ENCODE peak calls at places on chromosomes 5 and 9, in ten cellular contexts. One of them, this sample, is unnamed.

GRCh38 chr5:177403194-177403825 is 2.8 kb upstream of the PFN3 start:
- DNase-seq in astrocyte of the spinal cord: no peak
- DNase-seq in posterior vena cava: peak
- DNase-seq in GM23248: peak
- DNase-seq in stimulated activated naive CD8-positive, alpha-beta T cell treated with anti-CD3 and anti-CD28 coated beads, Interleukin-15, Interleukin-2, amounts not matched to agents 100 U/mL and 50 U/mL, for 24 hours: peak
- DNase-seq in GM12865: peak
- DNase-seq in dermis blood vessel endothelial cell: peak
- DNase-seq in GM19239: peak
- DNase-seq in NCI-H1105: no peak
- DNase-seq in amniotic stem cell: no peak
- DNase-seq in this sample: no peak

GRCh38 chr5:20497356-20497755 is 509.4 kb upstream of the CDH18 start:
- DNase-seq in GM19239: no peak
- DNase-seq in stimulated activated naive CD8-positive, alpha-beta T cell treated with anti-CD3 and anti-CD28 coated beads, Interleukin-15, Interleukin-2, amounts not matched to agents 100 U/mL and 50 U/mL, for 24 hours: no peak
- DNase-seq in posterior vena cava: no peak
- DNase-seq in amniotic stem cell: no peak
- DNase-seq in astrocyte of the spinal cord: no peak
- DNase-seq in GM23248: no peak
- DNase-seq in NCI-H1105: no peak
- DNase-seq in dermis blood vessel endothelial cell: no peak
- DNase-seq in GM12865: no peak
- DNase-seq in this sample: no peak

GRCh38 chr5:179487145-179487544 is 63.2 kb upstream of the RUFY1 start:
- DNase-seq in posterior vena cava: no peak
- DNase-seq in dermis blood vessel endothelial cell: no peak
- DNase-seq in GM19239: no peak
- DNase-seq in astrocyte of the spinal cord: no peak
- DNase-seq in NCI-H1105: no peak
- DNase-seq in amniotic stem cell: no peak
- DNase-seq in stimulated activated naive CD8-positive, alpha-beta T cell treated with anti-CD3 and anti-CD28 coated beads, Interleukin-15, Interleukin-2, amounts not matched to agents 100 U/mL and 50 U/mL, for 24 hours: no peak
- DNase-seq in GM12865: no peak
- DNase-seq in GM23248: no peak
- DNase-seq in this sample: no peak

GRCh38 chr9:136057236-136058151 is 37.6 kb downstream of the NACC2 start:
- DNase-seq in NCI-H1105: no peak
- DNase-seq in amniotic stem cell: no peak
- DNase-seq in GM12865: no peak
- DNase-seq in posterior vena cava: no peak
- DNase-seq in dermis blood vessel endothelial cell: no peak
- DNase-seq in GM23248: no peak
- DNase-seq in astrocyte of the spinal cord: no peak
- DNase-seq in stimulated activated naive CD8-positive, alpha-beta T cell treated with anti-CD3 and anti-CD28 coated beads, Interleukin-15, Interleukin-2, amounts not matched to agents 100 U/mL and 50 U/mL, for 24 hours: no peak
- DNase-seq in GM19239: peak
- DNase-seq in this sample: no peak

GRCh38 chr9:36110434-36110833 is 26.1 kb upstream of the GLIPR2 start:
- DNase-seq in GM19239: no peak
- DNase-seq in astrocyte of the spinal cord: no peak
- DNase-seq in GM23248: no peak
- DNase-seq in NCI-H1105: no peak
- DNase-seq in posterior vena cava: no peak
- DNase-seq in stimulated activated naive CD8-positive, alpha-beta T cell treated with anti-CD3 and anti-CD28 coated beads, Interleukin-15, Interleukin-2, amounts not matched to agents 100 U/mL and 50 U/mL, for 24 hours: no peak
- DNase-seq in amniotic stem cell: no peak
- DNase-seq in GM12865: no peak
- DNase-seq in dermis blood vessel endothelial cell: no peak
- DNase-seq in this sample: no peak

GRCh38 chr5:177141496-177141895 is 7.9 kb downstream of the NSD1 start:
- DNase-seq in astrocyte of the spinal cord: no peak
- DNase-seq in stimulated activated naive CD8-positive, alpha-beta T cell treated with anti-CD3 and anti-CD28 coated beads, Interleukin-15, Interleukin-2, amounts not matched to agents 100 U/mL and 50 U/mL, for 24 hours: no peak
- DNase-seq in dermis blood vessel endothelial cell: no peak
- DNase-seq in amniotic stem cell: no peak
- DNase-seq in NCI-H1105: no peak
- DNase-seq in GM12865: no peak
- DNase-seq in GM19239: no peak
- DNase-seq in GM23248: no peak
- DNase-seq in posterior vena cava: peak
- DNase-seq in this sample: no peak

GRCh38 chr5:8981496-8981895 is 564.4 kb downstream of the SEMA5A start:
- DNase-seq in posterior vena cava: no peak
- DNase-seq in GM19239: no peak
- DNase-seq in stimulated activated naive CD8-positive, alpha-beta T cell treated with anti-CD3 and anti-CD28 coated beads, Interleukin-15, Interleukin-2, amounts not matched to agents 100 U/mL and 50 U/mL, for 24 hours: no peak
- DNase-seq in astrocyte of the spinal cord: peak
- DNase-seq in GM12865: no peak
- DNase-seq in NCI-H1105: no peak
- DNase-seq in dermis blood vessel endothelial cell: no peak
- DNase-seq in GM23248: peak
- DNase-seq in amniotic stem cell: no peak
- DNase-seq in this sample: peak

GRCh38 chr5:98767563-98767962 is 5.9 kb upstream of the RGMB start:
- DNase-seq in dermis blood vessel endothelial cell: no peak
- DNase-seq in GM12865: no peak
- DNase-seq in amniotic stem cell: no peak
- DNase-seq in GM23248: peak
- DNase-seq in NCI-H1105: no peak
- DNase-seq in astrocyte of the spinal cord: peak
- DNase-seq in stimulated activated naive CD8-positive, alpha-beta T cell treated with anti-CD3 and anti-CD28 coated beads, Interleukin-15, Interleukin-2, amounts not matched to agents 100 U/mL and 50 U/mL, for 24 hours: no peak
- DNase-seq in GM19239: no peak
- DNase-seq in posterior vena cava: no peak
- DNase-seq in this sample: no peak

GRCh38 chr9:136886610-136887597 is 588 bp downstream of the TRAF2 start:
- DNase-seq in GM23248: peak
- DNase-seq in astrocyte of the spinal cord: peak
- DNase-seq in amniotic stem cell: no peak
- DNase-seq in NCI-H1105: peak
- DNase-seq in posterior vena cava: no peak
- DNase-seq in GM19239: peak
- DNase-seq in GM12865: peak
- DNase-seq in dermis blood vessel endothelial cell: peak
- DNase-seq in stimulated activated naive CD8-positive, alpha-beta T cell treated with anti-CD3 and anti-CD28 coated beads, Interleukin-15, Interleukin-2, amounts not matched to agents 100 U/mL and 50 U/mL, for 24 hours: peak
- DNase-seq in this sample: peak

GRCh38 chr5:139394123-139394653 is 716 bp downstream of the PROB1 start:
- DNase-seq in NCI-H1105: no peak
- DNase-seq in astrocyte of the spinal cord: no peak
- DNase-seq in GM19239: peak
- DNase-seq in GM12865: peak
- DNase-seq in amniotic stem cell: no peak
- DNase-seq in stimulated activated naive CD8-positive, alpha-beta T cell treated with anti-CD3 and anti-CD28 coated beads, Interleukin-15, Interleukin-2, amounts not matched to agents 100 U/mL and 50 U/mL, for 24 hours: peak
- DNase-seq in dermis blood vessel endothelial cell: peak
- DNase-seq in GM23248: peak
- DNase-seq in posterior vena cava: no peak
- DNase-seq in this sample: peak

GRCh38 chr9:105295986-105296385 is 51.5 kb downstream of the SLC44A1 start:
- DNase-seq in amniotic stem cell: no peak
- DNase-seq in GM19239: no peak
- DNase-seq in NCI-H1105: no peak
- DNase-seq in GM12865: no peak
- DNase-seq in GM23248: peak
- DNase-seq in astrocyte of the spinal cord: no peak
- DNase-seq in stimulated activated naive CD8-positive, alpha-beta T cell treated with anti-CD3 and anti-CD28 coated beads, Interleukin-15, Interleukin-2, amounts not matched to agents 100 U/mL and 50 U/mL, for 24 hours: no peak
- DNase-seq in posterior vena cava: no peak
- DNase-seq in dermis blood vessel endothelial cell: peak
- DNase-seq in this sample: peak

GRCh38 chr5:31196309-31196708 is 2.8 kb downstream of the CDH6 start:
- DNase-seq in GM23248: peak
- DNase-seq in amniotic stem cell: no peak
- DNase-seq in astrocyte of the spinal cord: peak
- DNase-seq in NCI-H1105: no peak
- DNase-seq in posterior vena cava: no peak
- DNase-seq in GM12865: no peak
- DNase-seq in dermis blood vessel endothelial cell: no peak
- DNase-seq in stimulated activated naive CD8-positive, alpha-beta T cell treated with anti-CD3 and anti-CD28 coated beads, Interleukin-15, Interleukin-2, amounts not matched to agents 100 U/mL and 50 U/mL, for 24 hours: no peak
- DNase-seq in GM19239: no peak
- DNase-seq in this sample: no peak

GRCh38 chr5:134003064-134003956 is 1.5 kb downstream of the VDAC1 start:
- DNase-seq in posterior vena cava: peak
- DNase-seq in amniotic stem cell: no peak
- DNase-seq in GM19239: peak
- DNase-seq in astrocyte of the spinal cord: no peak
- DNase-seq in NCI-H1105: no peak
- DNase-seq in stimulated activated naive CD8-positive, alpha-beta T cell treated with anti-CD3 and anti-CD28 coated beads, Interleukin-15, Interleukin-2, amounts not matched to agents 100 U/mL and 50 U/mL, for 24 hours: peak
- DNase-seq in GM12865: no peak
- DNase-seq in GM23248: peak
- DNase-seq in dermis blood vessel endothelial cell: no peak
- DNase-seq in this sample: no peak

GRCh38 chr9:84169240-84169639 is 171.3 kb downstream of the SLC28A3 start:
- DNase-seq in posterior vena cava: no peak
- DNase-seq in GM19239: no peak
- DNase-seq in GM23248: peak
- DNase-seq in GM12865: no peak
- DNase-seq in amniotic stem cell: no peak
- DNase-seq in astrocyte of the spinal cord: peak
- DNase-seq in NCI-H1105: no peak
- DNase-seq in stimulated activated naive CD8-positive, alpha-beta T cell treated with anti-CD3 and anti-CD28 coated beads, Interleukin-15, Interleukin-2, amounts not matched to agents 100 U/mL and 50 U/mL, for 24 hours: no peak
- DNase-seq in dermis blood vessel endothelial cell: no peak
- DNase-seq in this sample: peak

GRCh38 chr9:96483733-96484240 is 33.8 kb downstream of the HABP4 start:
- DNase-seq in stimulated activated naive CD8-positive, alpha-beta T cell treated with anti-CD3 and anti-CD28 coated beads, Interleukin-15, Interleukin-2, amounts not matched to agents 100 U/mL and 50 U/mL, for 24 hours: no peak
- DNase-seq in posterior vena cava: no peak
- DNase-seq in NCI-H1105: no peak
- DNase-seq in GM12865: no peak
- DNase-seq in astrocyte of the spinal cord: no peak
- DNase-seq in amniotic stem cell: no peak
- DNase-seq in GM19239: no peak
- DNase-seq in dermis blood vessel endothelial cell: peak
- DNase-seq in GM23248: no peak
- DNase-seq in this sample: no peak

GRCh38 chr5:143629871-143630658 is 181.9 kb upstream of the HMHB1 start:
- DNase-seq in GM12865: no peak
- DNase-seq in dermis blood vessel endothelial cell: no peak
- DNase-seq in GM23248: peak
- DNase-seq in amniotic stem cell: no peak
- DNase-seq in posterior vena cava: no peak
- DNase-seq in stimulated activated naive CD8-positive, alpha-beta T cell treated with anti-CD3 and anti-CD28 coated beads, Interleukin-15, Interleukin-2, amounts not matched to agents 100 U/mL and 50 U/mL, for 24 hours: no peak
- DNase-seq in NCI-H1105: no peak
- DNase-seq in GM19239: no peak
- DNase-seq in astrocyte of the spinal cord: peak
- DNase-seq in this sample: peak

GRCh38 chr5:173454764-173455598 is 126.8 kb upstream of the STC2 start:
- DNase-seq in stimulated activated naive CD8-positive, alpha-beta T cell treated with anti-CD3 and anti-CD28 coated beads, Interleukin-15, Interleukin-2, amounts not matched to agents 100 U/mL and 50 U/mL, for 24 hours: no peak
- DNase-seq in GM19239: no peak
- DNase-seq in dermis blood vessel endothelial cell: peak
- DNase-seq in amniotic stem cell: peak
- DNase-seq in posterior vena cava: peak
- DNase-seq in GM23248: peak
- DNase-seq in astrocyte of the spinal cord: peak
- DNase-seq in NCI-H1105: no peak
- DNase-seq in GM12865: peak
- DNase-seq in this sample: peak

GRCh38 chr5:126686451-126687126 is 85.8 kb downstream of the PHAX start:
- DNase-seq in astrocyte of the spinal cord: no peak
- DNase-seq in GM12865: peak
- DNase-seq in NCI-H1105: no peak
- DNase-seq in dermis blood vessel endothelial cell: no peak
- DNase-seq in GM23248: no peak
- DNase-seq in posterior vena cava: no peak
- DNase-seq in GM19239: peak
- DNase-seq in amniotic stem cell: no peak
- DNase-seq in stimulated activated naive CD8-positive, alpha-beta T cell treated with anti-CD3 and anti-CD28 coated beads, Interleukin-15, Interleukin-2, amounts not matched to agents 100 U/mL and 50 U/mL, for 24 hours: no peak
- DNase-seq in this sample: no peak

GRCh38 chr5:164097747-164098146 is 592.3 kb downstream of the MAT2B start:
- DNase-seq in stimulated activated naive CD8-positive, alpha-beta T cell treated with anti-CD3 and anti-CD28 coated beads, Interleukin-15, Interleukin-2, amounts not matched to agents 100 U/mL and 50 U/mL, for 24 hours: no peak
- DNase-seq in posterior vena cava: no peak
- DNase-seq in GM19239: no peak
- DNase-seq in NCI-H1105: no peak
- DNase-seq in GM12865: no peak
- DNase-seq in GM23248: no peak
- DNase-seq in amniotic stem cell: no peak
- DNase-seq in dermis blood vessel endothelial cell: peak
- DNase-seq in astrocyte of the spinal cord: peak
- DNase-seq in this sample: no peak

GRCh38 chr5:469752-470483 is 26.9 kb downstream of the EXOC3 start:
- DNase-seq in GM19239: no peak
- DNase-seq in amniotic stem cell: no peak
- DNase-seq in GM23248: no peak
- DNase-seq in GM12865: no peak
- DNase-seq in dermis blood vessel endothelial cell: no peak
- DNase-seq in posterior vena cava: peak
- DNase-seq in stimulated activated naive CD8-positive, alpha-beta T cell treated with anti-CD3 and anti-CD28 coated beads, Interleukin-15, Interleukin-2, amounts not matched to agents 100 U/mL and 50 U/mL, for 24 hours: no peak
- DNase-seq in NCI-H1105: no peak
- DNase-seq in astrocyte of the spinal cord: no peak
- DNase-seq in this sample: no peak

This sample was measured in foreskin fibroblast.